ENCODE peak calls at places on chromosome 15, in ten cellular contexts. T, Y, I, Z, V, K, G, J, X and O are unnamed samples.
A peak's percentile ranks its signal among the peaks of the same experiment; 100 is the strongest.

GRCh38 chr15:48400086-48400485 is 68.9 kb downstream of the DUT start:
- DNase-seq in T (no peak), V (no peak), Z (no peak), X (no peak), J (no peak), I (no peak), Y (no peak), G (no peak), K (no peak), O (peak; percentile 63)

GRCh38 chr15:101250331-101250730 is 1.5 kb downstream of the CHSY1 start:
- DNase-seq in I (no peak), Y (no peak), K (no peak), G (no peak), V (no peak), X (no peak), J (peak; percentile 81), T (peak; percentile 56), Z (peak; percentile 85), O (peak; percentile 82)

GRCh38 chr15:70420421-70421196 is 322.9 kb upstream of the TLE3 start:
- DNase-seq in Y (no peak), Z (no peak), I (no peak), J (no peak), V (no peak), T (no peak), K (no peak), X (no peak), G (no peak), O (no peak)

GRCh38 chr15:83398591-83398990 is 48.5 kb upstream of the SH3GL3 start:
- DNase-seq in V (no peak), K (no peak), T (peak; percentile 7), Y (no peak), J (peak; percentile 24), X (no peak), G (no peak), I (no peak), Z (peak; percentile 84), O (peak; percentile 41)

GRCh38 chr15:34241376-34242350 is 16.8 kb downstream of the EMC4 start:
- DNase-seq in I (no peak), X (peak; percentile 75), G (no peak), K (no peak), T (peak; percentile 53), Z (peak; percentile 49), V (no peak), J (peak; percentile 60), Y (peak; percentile 1), O (peak; percentile 21)

GRCh38 chr15:40277472-40277871 is 5.4 kb downstream of the ANKRD63 start:
- DNase-seq in J (no peak), Z (no peak), G (no peak), K (no peak), V (no peak), T (no peak), X (no peak), Y (no peak), I (no peak), O (no peak)

GRCh38 chr15:52076889-52077781 is 35.4 kb downstream of the BCL2L10 start:
- DNase-seq in V (no peak), Y (no peak), G (peak; percentile 69), J (peak; percentile 50), X (peak; percentile 71), K (peak; percentile 58), T (peak; percentile 75), I (no peak), Z (peak; percentile 75), O (peak; percentile 81)

GRCh38 chr15:94909510-94909909 is 678.1 kb downstream of the MCTP2 start:
- DNase-seq in J (no peak), Z (no peak), I (no peak), T (no peak), V (no peak), G (no peak), K (no peak), X (no peak), Y (no peak), O (no peak)

GRCh38 chr15:39589815-39590644 is 9.2 kb downstream of the THBS1 start:
- DNase-seq in J (peak; percentile 29), G (no peak), T (peak; percentile 27), Z (no peak), I (no peak), Y (no peak), V (no peak), K (no peak), X (no peak), O (peak; percentile 7)

GRCh38 chr15:70422342-70422741 is 324.6 kb upstream of the TLE3 start:
- DNase-seq in V (no peak), J (no peak), X (no peak), T (no peak), I (no peak), Z (no peak), G (no peak), K (no peak), Y (no peak), O (no peak)

GRCh38 chr15:98547741-98548166 is 100.6 kb upstream of the IGF1R start:
- DNase-seq in V (peak; percentile 43), J (peak; percentile 40), T (peak; percentile 1), Y (peak; percentile 24), K (no peak), I (no peak), G (peak; percentile 67), Z (peak; percentile 30), X (no peak), O (peak; percentile 57)

GRCh38 chr15:40313531-40314398 is 6.0 kb upstream of the PLCB2 start:
- DNase-seq in I (no peak), Z (peak; percentile 38), G (no peak), T (no peak), K (no peak), X (no peak), J (no peak), V (peak; percentile 62), Y (peak; percentile 85), O (peak; percentile 23)

GRCh38 chr15:66595937-66596545 is 30.2 kb upstream of the LCTL start:
- DNase-seq in J (no peak), Z (peak; percentile 53), G (no peak), X (no peak), I (no peak), K (no peak), T (no peak), Y (no peak), V (no peak), O (peak; percentile 48)

GRCh38 chr15:77784361-77785292 is 151.9 kb upstream of the LINGO1 start:
- DNase-seq in J (peak; percentile 30), G (no peak), Y (peak; percentile 2), V (no peak), Z (peak; percentile 43), T (peak; percentile 5), K (peak; percentile 52), X (peak; percentile 84), I (no peak), O (peak; percentile 5)

GRCh38 chr15:98120561-98120960 is 160.1 kb downstream of the ARRDC4 start:
- DNase-seq in J (no peak), Z (peak; percentile 26), T (no peak), V (no peak), Y (no peak), G (peak; percentile 72), K (no peak), X (no peak), I (no peak), O (peak; percentile 21)

GRCh38 chr15:94844533-94845390 is 613.4 kb downstream of the MCTP2 start:
- DNase-seq in X (no peak), I (peak; percentile 7), V (peak; percentile 83), T (peak; percentile 16), Z (peak; percentile 44), J (peak; percentile 59), Y (no peak), G (peak; percentile 84), K (no peak), O (no peak)

GRCh38 chr15:69080203-69080957 is 65.9 kb downstream of the NOX5 start:
- DNase-seq in Y (no peak), T (no peak), X (no peak), K (no peak), V (no peak), J (peak; percentile 67), Z (no peak), I (no peak), G (peak; percentile 88), O (no peak)

GRCh38 chr15:80564056-80564455 is 131.1 kb upstream of the ABHD17C start:
- DNase-seq in T (no peak), I (no peak), K (no peak), Z (no peak), Y (no peak), G (peak; percentile 38), J (no peak), V (no peak), X (no peak), O (no peak)

GRCh38 chr15:63065262-63066234 is 23.0 kb downstream of the TPM1 start:
- DNase-seq in I (no peak), G (peak; percentile 59), Y (peak; percentile 57), V (no peak), X (no peak), Z (no peak), T (peak; percentile 28), J (no peak), K (no peak), O (no peak)

GRCh38 chr15:90336705-90337141 is 15.4 kb upstream of the ZNF774 start:
- DNase-seq in G (peak; percentile 83), J (no peak), V (no peak), Y (no peak), K (no peak), T (peak; percentile 15), X (no peak), Z (peak; percentile 58), I (no peak), O (peak; percentile 85)